ENCODE peak calls at places on chromosomes 4 and X, in five cellular contexts. S is endothelial cell of umbilical vein, F is breast epithelium, W is GM12878, T is prostate gland. M is an unnamed sample.

GRCh38 chr4:174248407-174248806 is 35.1 kb downstream of the FBXO8 start:
- DNase-seq in S (no peak), F (no peak), W (no peak), T (no peak), M (no peak)

GRCh38 chr4:119666653-119667091 is 38.1 kb upstream of the PDE5A start:
- DNase-seq in S (no peak), F (no peak), W (no peak), T (no peak), M (no peak)

GRCh38 chr4:55080174-55080865 is 45.1 kb downstream of the KDR start:
- DNase-seq in S (no peak), F (no peak), W (no peak), T (no peak), M (peak)

GRCh38 chr4:72375050-72375736 is 193.8 kb downstream of the ADAMTS3 start:
- DNase-seq in S (no peak), F (no peak), W (no peak), T (no peak), M (no peak)

GRCh38 chrX:38632516-38632915 is 71.2 kb downstream of the TSPAN7 start:
- DNase-seq in S (no peak), F (no peak), W (no peak), T (no peak), M (no peak)

GRCh38 chr4:172650758-172651495 is 517.7 kb upstream of the GALNT7 start:
- DNase-seq in S (no peak), F (no peak), W (no peak), T (no peak), M (no peak)

GRCh38 chr4:55733874-55734437 is 85.6 kb upstream of the EXOC1L start:
- DNase-seq in S (peak), F (peak), W (no peak), T (peak), M (no peak)

GRCh38 chr4:137949746-137950145 is 292.4 kb downstream of the SLC7A11 start:
- DNase-seq in S (no peak), F (no peak), W (no peak), T (no peak), M (no peak)

GRCh38 chrX:9610774-9611392 is 146.0 kb downstream of the TBL1X start:
- DNase-seq in S (peak), F (no peak), W (no peak), T (no peak), M (no peak)

DNA sequence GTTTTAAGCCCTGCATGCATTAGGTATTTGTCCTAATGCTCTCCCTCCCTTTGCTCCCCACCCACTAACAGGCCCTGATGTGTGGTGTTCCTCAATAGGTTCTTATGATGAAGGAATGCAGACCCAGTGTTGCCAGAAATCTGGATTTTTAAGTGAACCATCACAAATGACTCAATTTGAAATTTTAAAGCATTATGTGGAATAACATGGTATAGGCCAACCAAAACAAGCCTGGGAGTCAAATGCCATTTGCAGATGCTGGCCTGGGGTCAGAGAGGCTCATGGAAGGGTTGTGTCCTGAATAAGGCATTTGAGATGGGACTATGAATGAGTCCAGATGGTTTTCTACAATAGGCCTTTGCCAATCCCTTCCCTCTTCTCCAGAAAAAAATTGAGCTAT is 179.6 kb downstream of the SHROOM3 start:
- DNase-seq in S (no peak), F (no peak), W (no peak), T (no peak), M (no peak)
- TF ChIP-seq POLR2AphosphoS5 in S (no peak), F (no peak), W (no peak), T (no peak), M (no peak)

GRCh38 chrX:152177052-152177451 is 38.7 kb upstream of the MAGEA10 start:
- DNase-seq in S (no peak), F (no peak), W (no peak), T (no peak), M (no peak)
- TF ChIP-seq POLR2AphosphoS5 in S (no peak), F (no peak), W (no peak), T (no peak), M (no peak)

GRCh38 chr4:163173713-163174112 is 7.0 kb upstream of the NAF1 start:
- DNase-seq in S (no peak), F (no peak), W (no peak), T (no peak), M (no peak)

GRCh38 chr4:163172666-163173065 is 6.0 kb upstream of the NAF1 start:
- DNase-seq in S (no peak), F (no peak), W (no peak), T (no peak), M (no peak)

GRCh38 chr4:163167333-163167626 is 590 bp upstream of the NAF1 start:
- DNase-seq in S (peak), F (no peak), W (no peak), T (no peak), M (no peak)

GRCh38 chr4:163175971-163176958 is 9.6 kb upstream of the NAF1 start:
- DNase-seq in S (no peak), F (no peak), W (no peak), T (no peak), M (no peak)

GRCh38 chr4:163171590-163171989 is 4.9 kb upstream of the NAF1 start:
- DNase-seq in S (no peak), F (no peak), W (no peak), T (no peak), M (no peak)
- TF ChIP-seq POLR2AphosphoS5 in S (no peak), F (no peak), W (no peak), T (no peak), M (no peak)

GRCh38 chr4:74755486-74755885 is 38.8 kb downstream of the BTC start:
- DNase-seq in S (no peak), F (no peak), W (no peak), T (no peak), M (no peak)
- TF ChIP-seq POLR2AphosphoS5 in S (no peak), F (no peak), W (no peak), T (no peak), M (peak)

DNA sequence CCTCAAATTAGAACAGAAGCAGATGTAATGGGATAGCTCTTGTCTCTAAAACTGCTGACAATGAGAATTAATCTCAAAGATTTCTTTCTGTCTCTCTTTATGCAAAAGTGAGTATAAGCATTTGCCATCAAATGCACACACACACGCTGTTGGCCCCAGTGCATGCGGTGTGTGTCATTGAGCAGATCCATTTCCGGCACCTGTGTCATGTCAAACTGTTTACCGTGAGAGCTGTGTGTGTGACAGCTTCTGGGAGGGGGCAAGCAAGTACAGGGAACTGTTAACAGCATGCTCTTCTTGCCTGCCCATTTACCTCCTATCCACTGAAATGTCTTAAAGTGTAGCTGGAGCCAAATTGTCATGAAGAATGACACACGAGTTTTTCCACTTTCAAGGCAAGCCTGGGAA is 297.9 kb upstream of the FAT4 start:
- DNase-seq in S (no peak), F (no peak), W (no peak), T (no peak), M (no peak)
- TF ChIP-seq POLR2AphosphoS5 in S (no peak), F (no peak), W (no peak), T (no peak), M (no peak)

DNA sequence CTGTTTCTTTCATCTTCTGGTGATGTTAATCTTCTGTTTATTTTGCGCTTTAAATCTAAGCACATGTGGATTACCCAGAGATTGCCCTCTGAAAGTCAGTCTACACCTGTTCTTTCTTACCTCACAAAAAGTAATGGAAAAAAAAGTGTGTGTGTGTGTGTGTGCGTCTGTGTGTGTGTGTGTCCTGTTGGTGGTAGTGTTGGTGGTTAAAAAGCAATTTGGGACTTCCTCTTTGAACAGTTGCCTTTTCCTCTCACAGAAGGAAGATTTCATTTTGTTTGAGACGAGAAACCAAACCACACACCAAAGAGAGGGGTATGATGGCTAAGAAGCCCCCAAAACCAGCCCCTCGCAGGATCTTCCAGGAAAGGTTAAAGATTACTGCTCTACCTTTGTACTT is at the start of gene STAP1:
- DNase-seq in S (no peak), F (no peak), W (no peak), T (no peak), M (no peak)
- TF ChIP-seq POLR2AphosphoS5 in S (no peak), F (no peak), W (no peak), T (no peak), M (no peak)

DNA sequence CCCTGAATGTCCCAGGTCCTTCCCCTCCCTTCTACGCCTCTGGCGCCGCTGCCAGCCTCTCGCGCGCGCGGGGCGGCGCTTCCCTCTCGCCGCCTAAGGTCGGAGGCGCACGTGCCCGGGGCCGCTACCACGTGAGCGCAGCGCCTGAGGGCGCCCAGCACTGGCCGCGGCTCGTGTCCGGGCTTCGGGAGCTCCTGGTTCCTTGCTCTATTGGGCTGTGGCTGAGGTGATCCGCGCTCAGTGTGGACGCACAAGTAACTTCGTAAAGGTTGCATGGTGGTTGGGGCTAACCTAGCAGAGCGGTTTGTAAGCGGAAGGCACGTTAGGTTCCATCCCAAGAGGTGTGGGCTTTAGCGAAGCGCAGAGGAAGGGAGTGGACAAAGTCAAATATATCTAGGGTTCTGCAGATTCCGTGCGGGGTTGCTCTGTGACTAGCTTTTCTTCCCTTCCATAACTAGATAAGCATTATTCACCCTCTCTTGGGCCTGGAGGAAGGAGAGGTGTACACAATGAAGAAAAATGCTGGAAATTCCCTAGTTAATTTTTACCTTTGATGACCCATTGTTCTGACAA is 1.8 kb downstream of the TLL1 start:
- DNase-seq in S (no peak), F (no peak), W (no peak), T (peak), M (no peak)
- TF ChIP-seq POLR2AphosphoS5 in S (peak), F (no peak), W (no peak), T (no peak), M (peak)